ENCODE peak calls at places on chromosomes 3 and 15, in nine cellular contexts. K is sigmoid colon, B is GM12892, C is HL-60, H is SK-N-SH, J is stomach, G is GM23338, A is Panc1, L is suprapubic skin. I is an unnamed sample.

GRCh38 chr3:161854232-161854771 is 357.7 kb downstream of the OTOL1 start:
- DNase-seq in K (no peak), B (no peak), C (peak; percentile 26), H (peak; percentile 3), J (peak; percentile 29), G (peak; percentile 68), A (no peak), L (no peak), I (no peak)

GRCh38 chr3:122932251-122932967 is 95.2 kb downstream of the SEMA5B start:
- DNase-seq in K (no peak), B (no peak), C (no peak), H (no peak), J (no peak), G (no peak), A (no peak), L (no peak), I (no peak)

GRCh38 chr15:75193272-75193671 is 8.4 kb upstream of the C15orf39 start:
- DNase-seq in K (no peak), B (no peak), C (no peak), H (no peak), J (no peak), G (no peak), A (no peak), L (no peak), I (no peak)

GRCh38 chr3:59404064-59404463 is 354.2 kb upstream of the CFAP20DC start:
- DNase-seq in K (no peak), B (no peak), C (no peak), H (no peak), J (no peak), G (no peak), A (no peak), L (no peak), I (no peak)

GRCh38 chr3:55198554-55198953 is 270.7 kb upstream of the LRTM1 start:
- DNase-seq in K (no peak), B (no peak), C (no peak), H (no peak), J (no peak), G (no peak), A (no peak), L (no peak), I (no peak)

GRCh38 chr15:74889390-74889881 is 406 bp upstream of the MPI start:
- DNase-seq in K (peak; percentile 75), B (no peak), C (peak; percentile 58), H (peak; percentile 54), J (peak; percentile 34), G (peak; percentile 69), A (no peak), L (no peak), I (peak; percentile 92)

GRCh38 chr15:96123630-96124187 is 206.8 kb upstream of the NR2F2 start:
- DNase-seq in K (no peak), B (no peak), C (no peak), H (no peak), J (no peak), G (no peak), A (no peak), L (no peak), I (peak; percentile 78)

GRCh38 chr3:184583345-184584000 is 21.9 kb downstream of the EPHB3 start:
- DNase-seq in K (no peak), B (no peak), C (no peak), H (peak; percentile 71), J (no peak), G (no peak), A (no peak), L (no peak), I (no peak)

GRCh38 chr3:176906046-176906905 is 291.0 kb downstream of the TBL1XR1 start:
- DNase-seq in K (no peak), B (no peak), C (no peak), H (peak; percentile 6), J (no peak), G (peak; percentile 24), A (no peak), L (no peak), I (no peak)

DNA sequence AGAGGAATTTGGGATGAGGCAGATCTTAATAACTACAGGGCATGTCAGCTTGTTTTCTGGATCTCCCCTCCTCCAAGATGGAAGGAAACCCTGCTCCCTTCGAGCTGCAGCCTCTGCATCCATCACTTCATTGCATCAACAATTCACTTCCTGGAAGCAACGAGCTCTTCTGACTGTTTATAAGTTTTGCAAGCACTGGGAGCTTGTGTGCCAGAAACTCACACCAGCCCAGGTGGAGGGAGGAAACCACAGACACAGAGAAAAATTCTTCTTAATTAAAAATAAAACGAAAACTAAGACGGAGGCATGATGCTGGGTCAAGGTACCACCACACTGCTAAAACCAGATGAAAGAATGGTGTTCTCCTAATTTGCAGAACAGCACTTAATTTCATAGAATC is 10.6 kb downstream of the LRIG1 start:
- DNase-seq in K (no peak), B (no peak), C (no peak), H (no peak), J (peak; percentile 35), G (no peak), A (no peak), L (no peak), I (no peak)
- TF ChIP-seq POLR2AphosphoS5 in K (peak; percentile 59), B (no peak), C (no peak), H (no peak), J (peak; percentile 87), G (no peak), A (no peak), L (no peak), I (peak; percentile 75)

DNA sequence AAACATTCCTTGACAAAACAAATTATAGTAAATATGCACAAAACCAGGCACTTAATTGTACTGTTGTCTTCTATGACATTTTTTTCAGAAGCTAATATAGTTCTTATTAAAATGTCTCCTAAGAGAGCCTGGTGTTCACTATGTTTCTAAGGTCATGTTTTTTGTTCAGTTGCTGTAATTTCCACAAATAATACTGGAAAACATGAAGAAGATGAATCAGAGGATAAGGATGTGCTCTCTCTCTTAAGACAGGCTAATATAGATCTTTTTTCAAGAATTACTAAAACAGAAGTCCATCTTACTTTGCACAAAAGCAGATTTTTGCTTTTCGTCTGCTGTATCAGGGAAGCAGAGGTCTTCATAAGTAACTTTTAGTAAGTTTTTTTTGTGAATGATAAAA is 823.0 kb upstream of the NECTIN3 start:
- DNase-seq in K (no peak), B (no peak), C (no peak), H (no peak), J (no peak), G (no peak), A (no peak), L (no peak), I (no peak)
- TF ChIP-seq POLR2AphosphoS5 in K (no peak), B (no peak), C (no peak), H (no peak), J (no peak), G (no peak), A (no peak), L (no peak), I (no peak)

GRCh38 chr15:66700802-66701421 is 1.1 kb upstream of the SMAD6 start:
- DNase-seq in K (peak; percentile 98), B (peak; percentile 86), C (peak; percentile 94), H (peak; percentile 98), J (peak; percentile 97), G (peak; percentile 96), A (no peak), L (peak; percentile 96), I (peak; percentile 98)
- TF ChIP-seq POLR2AphosphoS5 in K (peak; percentile 59), B (no peak), C (peak; percentile 43), H (peak; percentile 19), J (peak; percentile 56), G (peak; percentile 61), A (peak; percentile 61), L (no peak), I (peak; percentile 64)

DNA sequence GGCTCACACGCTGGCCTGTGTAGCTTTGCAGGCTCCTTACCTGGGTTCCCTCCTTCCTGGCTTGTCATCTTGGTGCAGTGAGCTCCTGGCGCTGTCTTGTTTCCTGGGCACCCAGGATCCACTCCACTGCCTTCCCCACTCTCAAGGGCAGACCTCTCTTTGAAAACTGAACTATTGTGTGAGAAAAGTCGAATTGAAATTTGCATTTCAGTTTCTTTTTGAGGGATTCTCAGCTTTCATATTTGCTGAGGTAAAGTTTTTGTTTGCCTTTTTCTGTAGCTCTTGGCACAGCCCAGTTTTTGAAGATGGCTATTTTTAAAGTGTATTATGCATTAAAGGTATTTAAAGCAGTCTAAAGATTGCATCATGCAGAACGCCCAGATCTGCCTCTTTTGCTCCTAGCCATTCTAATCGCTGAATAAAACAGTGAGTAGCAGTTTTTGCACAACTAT is 70.1 kb downstream of the CCK start:
- DNase-seq in K (no peak), B (peak; percentile 43), C (no peak), H (no peak), J (no peak), G (no peak), A (no peak), L (no peak), I (no peak)
- TF ChIP-seq POLR2AphosphoS5 in K (no peak), B (no peak), C (no peak), H (no peak), J (no peak), G (no peak), A (no peak), L (no peak), I (no peak)